ENCODE peak calls at places on chromosomes 6 and 20, in five cellular contexts. I, X, F, Y and R are unnamed samples.

GRCh38 chr20:47971321-47971781 is 186.1 kb upstream of the SULF2 start:
- DNase-seq in Y (no peak), I (no peak), X (no peak), F (no peak), R (no peak)

GRCh38 chr6:7671076-7671475 is 54.8 kb upstream of the BMP6 start:
- DNase-seq in X (no peak), F (no peak), Y (peak), I (no peak), R (no peak)

GRCh38 chr6:7974932-7975763 is 64.6 kb upstream of the TXNDC5 start:
- DNase-seq in F (no peak), Y (peak), I (peak), X (peak), R (peak)

GRCh38 chr6:2986722-2987196 is 12.9 kb upstream of the NQO2 start:
- DNase-seq in I (no peak), F (no peak), X (no peak), Y (peak), R (no peak)

GRCh38 chr20:61577065-61577464 is 325.0 kb downstream of the CDH4 start:
- DNase-seq in F (no peak), I (no peak), Y (no peak), X (no peak), R (no peak)

GRCh38 chr6:165647041-165647440 is 16.0 kb downstream of the PDE10A start:
- DNase-seq in X (no peak), F (no peak), I (no peak), Y (no peak), R (no peak)

GRCh38 chr20:19077370-19078220 is 134.8 kb upstream of the SLC24A3 start:
- DNase-seq in F (no peak), X (no peak), I (no peak), Y (no peak), R (no peak)

GRCh38 chr6:68108243-68108835 is 526.7 kb upstream of the ADGRB3 start:
- DNase-seq in I (no peak), Y (peak), F (no peak), X (no peak), R (no peak)

GRCh38 chr20:16245879-16246278 is 327.4 kb downstream of the KIF16B start:
- DNase-seq in I (no peak), Y (no peak), F (no peak), X (no peak), R (no peak)

GRCh38 chr6:8983202-8983688 is 547.9 kb upstream of the SLC35B3 start:
- DNase-seq in X (peak), Y (peak), I (peak), F (peak), R (peak)

GRCh38 chr6:67897998-67898607 is 737.0 kb upstream of the ADGRB3 start:
- DNase-seq in Y (no peak), F (no peak), I (no peak), X (no peak), R (no peak)

GRCh38 chr6:142009647-142010046 is 123.1 kb upstream of the GJE1 start:
- DNase-seq in I (no peak), Y (peak), X (no peak), F (no peak), R (no peak)

GRCh38 chr20:50041238-50041915 is 58.6 kb downstream of the SNAI1 start:
- DNase-seq in I (no peak), X (no peak), F (no peak), Y (no peak), R (no peak)

GRCh38 chr20:2815242-2815900 is 584 bp downstream of the C20orf141 start:
- DNase-seq in F (no peak), Y (no peak), X (no peak), I (no peak), R (no peak)

GRCh38 chr6:31125586-31126363 is 5.5 kb upstream of the CDSN start:
- DNase-seq in I (no peak), X (no peak), Y (peak), F (no peak), R (no peak)

GRCh38 chr20:11305406-11305805 is 612.3 kb upstream of the BTBD3 start:
- DNase-seq in F (no peak), Y (peak), I (no peak), X (no peak), R (no peak)

GRCh38 chr20:34993941-34994508 is 38.4 kb downstream of the MYH7B start:
- DNase-seq in X (no peak), Y (no peak), F (no peak), I (no peak), R (no peak)

GRCh38 chr6:56430629-56431600 is 183.5 kb upstream of the COL21A1 start:
- DNase-seq in X (no peak), F (no peak), Y (no peak), I (no peak), R (no peak)